ENCODE peak calls at places on chromosomes 1 and 21, in five cellular contexts. One of them, this sample, is unnamed.

GRCh38 chr1:47797555-47797954 is 199.6 kb downstream of the TRABD2B start:
- DNase-seq in mucosa of descending colon: no peak
- DNase-seq in heart left ventricle: no peak
- DNase-seq in A549: no peak
- DNase-seq in fibroblast of lung: no peak
- DNase-seq in this sample: no peak

GRCh38 chr1:220368352-220369265 is 96.4 kb upstream of the RAB3GAP2 start:
- DNase-seq in mucosa of descending colon: no peak
- DNase-seq in A549: no peak
- DNase-seq in heart left ventricle: no peak
- DNase-seq in fibroblast of lung: peak; percentile 72
- DNase-seq in this sample: no peak

GRCh38 chr1:48341221-48341620 is 118.7 kb downstream of the SLC5A9 start:
- DNase-seq in A549: no peak
- DNase-seq in mucosa of descending colon: no peak
- DNase-seq in fibroblast of lung: peak; percentile 59
- DNase-seq in heart left ventricle: no peak
- DNase-seq in this sample: no peak

GRCh38 chr1:220533504-220534109 is 5.7 kb downstream of the MARK1 start:
- DNase-seq in heart left ventricle: no peak
- DNase-seq in mucosa of descending colon: no peak
- DNase-seq in A549: no peak
- DNase-seq in fibroblast of lung: no peak
- DNase-seq in this sample: no peak

GRCh38 chr1:40316595-40317393 is at the start of gene COL9A2:
- DNase-seq in A549: no peak
- DNase-seq in fibroblast of lung: peak; percentile 33
- DNase-seq in heart left ventricle: peak; percentile 74
- DNase-seq in mucosa of descending colon: peak; percentile 77
- DNase-seq in this sample: no peak

GRCh38 chr1:8477199-8477982 is 159.5 kb downstream of the SLC45A1 start:
- DNase-seq in A549: no peak
- DNase-seq in mucosa of descending colon: no peak
- DNase-seq in heart left ventricle: no peak
- DNase-seq in fibroblast of lung: peak; percentile 81
- DNase-seq in this sample: peak; percentile 24

GRCh38 chr1:80882552-80882951 is 918.2 kb upstream of the ADGRL2 start:
- DNase-seq in mucosa of descending colon: no peak
- DNase-seq in A549: peak; percentile 41
- DNase-seq in fibroblast of lung: peak; percentile 71
- DNase-seq in heart left ventricle: no peak
- DNase-seq in this sample: peak; percentile 46

GRCh38 chr21:14241322-14241721 is 25.4 kb downstream of the RBM11 start:
- DNase-seq in fibroblast of lung: no peak
- DNase-seq in mucosa of descending colon: no peak
- DNase-seq in A549: no peak
- DNase-seq in heart left ventricle: no peak
- DNase-seq in this sample: no peak

GRCh38 chr1:3065797-3066196 is 3.2 kb upstream of the PRDM16 start:
- DNase-seq in A549: no peak
- DNase-seq in mucosa of descending colon: no peak
- DNase-seq in fibroblast of lung: no peak
- DNase-seq in heart left ventricle: no peak
- DNase-seq in this sample: no peak

GRCh38 chr21:33025106-33025470 is 647 bp upstream of the OLIG2 start:
- DNase-seq in mucosa of descending colon: no peak
- DNase-seq in fibroblast of lung: no peak
- DNase-seq in A549: no peak
- DNase-seq in heart left ventricle: no peak
- DNase-seq in this sample: no peak

GRCh38 chr1:195733826-195734225 is 874.4 kb downstream of the KCNT2 start:
- DNase-seq in A549: peak; percentile 36
- DNase-seq in heart left ventricle: no peak
- DNase-seq in fibroblast of lung: no peak
- DNase-seq in mucosa of descending colon: no peak
- DNase-seq in this sample: peak; percentile 34

GRCh38 chr1:227922501-227923352 is 25.0 kb downstream of the WNT9A start:
- DNase-seq in heart left ventricle: peak; percentile 22
- DNase-seq in mucosa of descending colon: peak; percentile 25
- DNase-seq in A549: no peak
- DNase-seq in fibroblast of lung: no peak
- DNase-seq in this sample: no peak

GRCh38 chr1:204788470-204788869 is 82.2 kb upstream of the NFASC start:
- DNase-seq in A549: no peak
- DNase-seq in fibroblast of lung: no peak
- DNase-seq in mucosa of descending colon: no peak
- DNase-seq in heart left ventricle: no peak
- DNase-seq in this sample: no peak

GRCh38 chr1:19336543-19336942 is 24.4 kb downstream of the SLC66A1 start:
- DNase-seq in fibroblast of lung: peak; percentile 55
- DNase-seq in heart left ventricle: no peak
- DNase-seq in A549: no peak
- DNase-seq in mucosa of descending colon: no peak
- DNase-seq in this sample: no peak

GRCh38 chr1:78840447-78841251 is 165.9 kb downstream of the ADGRL4 start:
- DNase-seq in A549: no peak
- DNase-seq in heart left ventricle: peak; percentile 58
- DNase-seq in mucosa of descending colon: no peak
- DNase-seq in fibroblast of lung: peak; percentile 92
- DNase-seq in this sample: peak; percentile 82

GRCh38 chr1:9590201-9590600 is 1.5 kb downstream of the TMEM201 start:
- DNase-seq in heart left ventricle: no peak
- DNase-seq in mucosa of descending colon: peak; percentile 49
- DNase-seq in A549: no peak
- DNase-seq in fibroblast of lung: no peak
- DNase-seq in this sample: no peak

GRCh38 chr1:111516008-111516535 is 12.6 kb upstream of the ADORA3 start:
- DNase-seq in fibroblast of lung: peak; percentile 76
- DNase-seq in mucosa of descending colon: no peak
- DNase-seq in heart left ventricle: no peak
- DNase-seq in A549: no peak
- DNase-seq in this sample: peak; percentile 69

GRCh38 chr1:4178501-4178900 is 278.4 kb upstream of the C1orf174 start:
- DNase-seq in A549: no peak
- DNase-seq in mucosa of descending colon: no peak
- DNase-seq in heart left ventricle: no peak
- DNase-seq in fibroblast of lung: no peak
- DNase-seq in this sample: no peak

GRCh38 chr1:114755006-114755936 is 2.5 kb downstream of the CSDE1 start:
- DNase-seq in fibroblast of lung: peak; percentile 47
- DNase-seq in A549: no peak
- DNase-seq in mucosa of descending colon: no peak
- DNase-seq in heart left ventricle: no peak
- DNase-seq in this sample: no peak

GRCh38 chr1:243623831-243624230 is 226.2 kb downstream of the AKT3 start:
- DNase-seq in heart left ventricle: no peak
- DNase-seq in A549: no peak
- DNase-seq in fibroblast of lung: peak; percentile 61
- DNase-seq in mucosa of descending colon: no peak
- DNase-seq in this sample: peak; percentile 34

GRCh38 chr1:18174016-18174415 is 66.4 kb downstream of the IGSF21 start:
- DNase-seq in heart left ventricle: peak; percentile 16
- DNase-seq in fibroblast of lung: no peak
- DNase-seq in A549: no peak
- DNase-seq in mucosa of descending colon: no peak
- DNase-seq in this sample: no peak

GRCh38 chr21:31141389-31142021 is 103.2 kb upstream of the KRTAP19-8 start:
- DNase-seq in mucosa of descending colon: no peak
- DNase-seq in A549: no peak
- DNase-seq in heart left ventricle: no peak
- DNase-seq in fibroblast of lung: no peak
- DNase-seq in this sample: no peak

GRCh38 chr21:31145271-31145801 is 107.1 kb upstream of the KRTAP19-8 start:
- DNase-seq in mucosa of descending colon: no peak
- DNase-seq in heart left ventricle: no peak
- DNase-seq in A549: no peak
- DNase-seq in fibroblast of lung: no peak
- DNase-seq in this sample: no peak

GRCh38 chr21:31143021-31143420 is 104.7 kb upstream of the KRTAP19-8 start:
- DNase-seq in fibroblast of lung: peak; percentile 18
- DNase-seq in mucosa of descending colon: no peak
- DNase-seq in A549: no peak
- DNase-seq in heart left ventricle: no peak
- DNase-seq in this sample: no peak

GRCh38 chr21:31140025-31140424 is 101.7 kb upstream of the KRTAP19-8 start:
- DNase-seq in A549: no peak
- DNase-seq in heart left ventricle: no peak
- DNase-seq in fibroblast of lung: no peak
- DNase-seq in mucosa of descending colon: no peak
- DNase-seq in this sample: no peak

DNA sequence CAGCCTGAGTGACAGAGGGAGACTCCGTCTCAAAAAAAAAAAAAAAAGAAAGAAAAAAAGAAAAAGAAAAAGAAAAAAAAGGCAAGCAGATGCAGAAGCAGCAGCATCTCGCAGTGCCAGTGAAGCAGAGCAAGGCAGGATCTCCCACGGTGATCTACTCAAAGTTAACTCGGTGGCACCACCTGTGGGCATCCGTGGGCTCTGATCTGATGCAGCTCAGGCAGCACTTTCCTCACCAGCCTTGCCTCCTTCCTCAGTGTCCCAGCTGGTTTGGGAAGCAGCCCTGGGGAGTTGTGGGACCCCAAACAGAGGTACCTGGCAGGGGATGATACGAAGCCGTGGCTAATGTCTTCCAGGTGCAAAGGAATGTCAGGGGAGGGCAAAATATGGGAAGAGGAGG is 104.3 kb upstream of the KRTAP19-8 start:
- DNase-seq in A549: no peak
- DNase-seq in mucosa of descending colon: no peak
- DNase-seq in heart left ventricle: no peak
- DNase-seq in fibroblast of lung: no peak
- DNase-seq in this sample: no peak
- TF ChIP-seq CTCF in A549: no peak
- TF ChIP-seq CTCF in mucosa of descending colon: no peak
- TF ChIP-seq CTCF in heart left ventricle: no peak
- TF ChIP-seq CTCF in fibroblast of lung: no peak
- TF ChIP-seq CTCF in this sample: no peak

GRCh38 chr1:178946416-178946815 is 75.5 kb upstream of the ANGPTL1 start:
- DNase-seq in mucosa of descending colon: no peak
- DNase-seq in heart left ventricle: no peak
- DNase-seq in fibroblast of lung: no peak
- DNase-seq in A549: no peak
- DNase-seq in this sample: no peak

GRCh38 chr1:178944729-178945128 is 73.9 kb upstream of the ANGPTL1 start:
- DNase-seq in fibroblast of lung: no peak
- DNase-seq in A549: no peak
- DNase-seq in mucosa of descending colon: no peak
- DNase-seq in heart left ventricle: no peak
- DNase-seq in this sample: no peak

GRCh38 chr1:178946855-178947687 is 76.2 kb upstream of the ANGPTL1 start:
- DNase-seq in fibroblast of lung: no peak
- DNase-seq in heart left ventricle: no peak
- DNase-seq in A549: no peak
- DNase-seq in mucosa of descending colon: no peak
- DNase-seq in this sample: no peak

GRCh38 chr1:178947688-178948003 is 76.8 kb upstream of the ANGPTL1 start:
- DNase-seq in A549: no peak
- DNase-seq in fibroblast of lung: no peak
- DNase-seq in heart left ventricle: no peak
- DNase-seq in mucosa of descending colon: no peak
- DNase-seq in this sample: no peak

GRCh38 chr1:178945763-178946266 is 74.9 kb upstream of the ANGPTL1 start:
- DNase-seq in heart left ventricle: no peak
- DNase-seq in A549: no peak
- DNase-seq in mucosa of descending colon: no peak
- DNase-seq in fibroblast of lung: peak; percentile 21
- DNase-seq in this sample: peak; percentile 38
- H3K4me3 ChIP-seq in heart left ventricle: no peak overlapping the region
- H3K4me3 ChIP-seq in A549: no peak overlapping the region
- H3K4me3 ChIP-seq in mucosa of descending colon: no peak overlapping the region
- H3K4me3 ChIP-seq in fibroblast of lung: no peak overlapping the region
- H3K4me3 ChIP-seq in this sample: no peak overlapping the region

GRCh38 chr1:169325117-169325516 is 42.5 kb downstream of the NME7 start:
- DNase-seq in fibroblast of lung: no peak
- DNase-seq in heart left ventricle: no peak
- DNase-seq in mucosa of descending colon: no peak
- DNase-seq in A549: peak; percentile 14
- DNase-seq in this sample: no peak
- TF ChIP-seq CTCF in fibroblast of lung: no peak
- TF ChIP-seq CTCF in heart left ventricle: no peak
- TF ChIP-seq CTCF in mucosa of descending colon: no peak
- TF ChIP-seq CTCF in A549: no peak
- TF ChIP-seq CTCF in this sample: no peak

GRCh38 chr1:1780598-1781525 is 2.6 kb upstream of the NADK start:
- DNase-seq in fibroblast of lung: no peak
- DNase-seq in mucosa of descending colon: peak; percentile 59
- DNase-seq in heart left ventricle: no peak
- DNase-seq in A549: no peak
- DNase-seq in this sample: peak; percentile 8
- H3K4me3 ChIP-seq in fibroblast of lung: no peak overlapping the region
- H3K4me3 ChIP-seq in mucosa of descending colon: no peak overlapping the region
- H3K4me3 ChIP-seq in heart left ventricle: no peak overlapping the region
- H3K4me3 ChIP-seq in A549: no peak overlapping the region
- H3K4me3 ChIP-seq in this sample: no peak overlapping the region

DNA sequence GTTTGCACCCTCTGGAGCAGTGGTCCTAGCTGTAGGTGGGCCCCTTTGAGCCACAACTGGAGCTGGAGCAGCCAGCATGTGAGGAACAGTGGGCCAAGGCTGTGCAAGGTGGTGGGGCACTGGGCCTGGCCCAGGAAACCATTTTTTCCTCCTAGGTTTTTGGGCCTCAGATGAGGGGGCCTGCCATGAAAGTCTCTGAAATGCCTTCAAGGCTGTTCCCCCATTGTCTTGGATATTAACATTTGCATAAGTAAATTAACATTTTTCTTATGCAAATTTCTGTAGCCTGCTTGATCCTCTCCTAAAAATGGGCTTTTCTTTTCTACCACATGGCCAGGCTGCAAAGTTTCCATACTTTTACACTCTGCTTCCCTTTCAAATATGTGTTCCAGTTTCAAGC is 212.0 kb downstream of the NTNG1 start:
- DNase-seq in heart left ventricle: no peak
- DNase-seq in A549: no peak
- DNase-seq in fibroblast of lung: no peak
- DNase-seq in mucosa of descending colon: no peak
- DNase-seq in this sample: no peak
- TF ChIP-seq CTCF in heart left ventricle: no peak
- TF ChIP-seq CTCF in A549: no peak
- TF ChIP-seq CTCF in fibroblast of lung: no peak
- TF ChIP-seq CTCF in mucosa of descending colon: no peak
- TF ChIP-seq CTCF in this sample: no peak

GRCh38 chr1:83694449-83694848 is 304.5 kb downstream of the TTLL7 start:
- DNase-seq in mucosa of descending colon: no peak
- DNase-seq in A549: no peak
- DNase-seq in heart left ventricle: no peak
- DNase-seq in fibroblast of lung: no peak
- DNase-seq in this sample: no peak

GRCh38 chr1:83692524-83693336 is 306.2 kb downstream of the TTLL7 start:
- DNase-seq in heart left ventricle: no peak
- DNase-seq in mucosa of descending colon: no peak
- DNase-seq in A549: no peak
- DNase-seq in fibroblast of lung: peak; percentile 46
- DNase-seq in this sample: peak; percentile 26

GRCh38 chr1:83697220-83697619 is 301.7 kb downstream of the TTLL7 start:
- DNase-seq in A549: no peak
- DNase-seq in fibroblast of lung: no peak
- DNase-seq in heart left ventricle: no peak
- DNase-seq in mucosa of descending colon: no peak
- DNase-seq in this sample: no peak

GRCh38 chr1:83689900-83690868 is 308.7 kb downstream of the TTLL7 start:
- DNase-seq in heart left ventricle: no peak
- DNase-seq in mucosa of descending colon: no peak
- DNase-seq in A549: no peak
- DNase-seq in fibroblast of lung: peak; percentile 32
- DNase-seq in this sample: no peak

GRCh38 chr1:83693409-83694126 is 305.4 kb downstream of the TTLL7 start:
- DNase-seq in heart left ventricle: no peak
- DNase-seq in fibroblast of lung: peak; percentile 27
- DNase-seq in A549: no peak
- DNase-seq in mucosa of descending colon: no peak
- DNase-seq in this sample: peak; percentile 55
- H3K4me3 ChIP-seq in heart left ventricle: no peak overlapping the region
- H3K4me3 ChIP-seq in fibroblast of lung: peak overlapping the region; percentile 2
- H3K4me3 ChIP-seq in A549: no peak overlapping the region
- H3K4me3 ChIP-seq in mucosa of descending colon: no peak overlapping the region
- H3K4me3 ChIP-seq in this sample: peak overlapping the region; percentile 32

This sample was measured in foreskin fibroblast.